ENCODE peak calls at places on chromosomes 7 and 10, in ten cellular contexts. One of them, this sample, is unnamed.

GRCh38 chr7:46363688-46364087 is 442.6 kb upstream of the IGFBP3 start:
- DNase-seq in suprapubic skin: no peak
- DNase-seq in testis: no peak
- DNase-seq in AML-193: no peak
- DNase-seq in M059J: no peak
- DNase-seq in Kasumi-1: no peak
- DNase-seq in IMR-90: no peak
- DNase-seq in psoas muscle: no peak
- DNase-seq in uterus: no peak
- DNase-seq in tibial artery: no peak
- DNase-seq in this sample: no peak

GRCh38 chr7:81111358-81111757 is 192.5 kb upstream of the SEMA3C start:
- DNase-seq in suprapubic skin: no peak
- DNase-seq in testis: no peak
- DNase-seq in AML-193: no peak
- DNase-seq in M059J: peak; percentile 94
- DNase-seq in Kasumi-1: no peak
- DNase-seq in IMR-90: peak; percentile 95
- DNase-seq in psoas muscle: no peak
- DNase-seq in uterus: no peak
- DNase-seq in tibial artery: no peak
- DNase-seq in this sample: no peak

GRCh38 chr7:2288986-2289611 is 25.1 kb downstream of the SNX8 start:
- DNase-seq in suprapubic skin: no peak
- DNase-seq in testis: no peak
- DNase-seq in AML-193: no peak
- DNase-seq in M059J: no peak
- DNase-seq in Kasumi-1: no peak
- DNase-seq in IMR-90: no peak
- DNase-seq in psoas muscle: no peak
- DNase-seq in uterus: no peak
- DNase-seq in tibial artery: no peak
- DNase-seq in this sample: no peak

GRCh38 chr7:11127112-11127785 is 153.6 kb downstream of the PHF14 start:
- DNase-seq in suprapubic skin: no peak
- DNase-seq in testis: no peak
- DNase-seq in AML-193: no peak
- DNase-seq in M059J: no peak
- DNase-seq in Kasumi-1: no peak
- DNase-seq in IMR-90: no peak
- DNase-seq in psoas muscle: no peak
- DNase-seq in uterus: no peak
- DNase-seq in tibial artery: no peak
- DNase-seq in this sample: no peak

GRCh38 chr10:102312683-102313082 is 67.4 kb downstream of the GBF1 start:
- DNase-seq in suprapubic skin: no peak
- DNase-seq in testis: no peak
- DNase-seq in AML-193: no peak
- DNase-seq in M059J: peak; percentile 73
- DNase-seq in Kasumi-1: no peak
- DNase-seq in IMR-90: peak; percentile 59
- DNase-seq in psoas muscle: no peak
- DNase-seq in uterus: no peak
- DNase-seq in tibial artery: no peak
- DNase-seq in this sample: no peak

GRCh38 chr10:104447331-104447730 is 93.7 kb downstream of the CFAP58 start:
- DNase-seq in suprapubic skin: no peak
- DNase-seq in testis: no peak
- DNase-seq in AML-193: no peak
- DNase-seq in M059J: peak; percentile 86
- DNase-seq in Kasumi-1: no peak
- DNase-seq in IMR-90: no peak
- DNase-seq in psoas muscle: no peak
- DNase-seq in uterus: no peak
- DNase-seq in tibial artery: no peak
- DNase-seq in this sample: no peak

GRCh38 chr7:18552311-18552916 is 56.9 kb downstream of the HDAC9 start:
- DNase-seq in suprapubic skin: no peak
- DNase-seq in testis: no peak
- DNase-seq in AML-193: peak; percentile 72
- DNase-seq in M059J: peak; percentile 39
- DNase-seq in Kasumi-1: peak; percentile 9
- DNase-seq in IMR-90: peak; percentile 38
- DNase-seq in psoas muscle: no peak
- DNase-seq in uterus: no peak
- DNase-seq in tibial artery: no peak
- DNase-seq in this sample: no peak

GRCh38 chr10:3874988-3875841 is 90.2 kb upstream of the KLF6 start:
- DNase-seq in suprapubic skin: peak; percentile 5
- DNase-seq in testis: no peak
- DNase-seq in AML-193: no peak
- DNase-seq in M059J: no peak
- DNase-seq in Kasumi-1: peak; percentile 25
- DNase-seq in IMR-90: no peak
- DNase-seq in psoas muscle: no peak
- DNase-seq in uterus: no peak
- DNase-seq in tibial artery: peak; percentile 44
- DNase-seq in this sample: no peak

GRCh38 chr10:78139336-78139735 is 105.7 kb downstream of the RPS24 start:
- DNase-seq in suprapubic skin: no peak
- DNase-seq in testis: peak; percentile 16
- DNase-seq in AML-193: no peak
- DNase-seq in M059J: no peak
- DNase-seq in Kasumi-1: no peak
- DNase-seq in IMR-90: no peak
- DNase-seq in psoas muscle: no peak
- DNase-seq in uterus: peak; percentile 25
- DNase-seq in tibial artery: no peak
- DNase-seq in this sample: no peak

GRCh38 chr7:44348851-44349781 is 23.7 kb upstream of the CAMK2B start:
- DNase-seq in suprapubic skin: no peak
- DNase-seq in testis: no peak
- DNase-seq in AML-193: no peak
- DNase-seq in M059J: no peak
- DNase-seq in Kasumi-1: no peak
- DNase-seq in IMR-90: no peak
- DNase-seq in psoas muscle: no peak
- DNase-seq in uterus: no peak
- DNase-seq in tibial artery: no peak
- DNase-seq in this sample: no peak

This sample was measured in adrenal gland.